ENCODE peak calls at places on chromosome X, in five cellular contexts. N is nephron progenitor cell, B is activated T-cell treated with anti-CD3 and anti-CD28 coated beads for 1 hour, X is Caco-2, H is cerebellar cortex. P is an unnamed sample.

GRCh38 chrX:19129694-19130093 is 7.4 kb upstream of the ADGRG2 start:
- DNase-seq in B (no peak), H (no peak), X (no peak), N (no peak), P (no peak)

GRCh38 chrX:97984641-97985040 is 1100.9 kb downstream of the RPA4 start:
- DNase-seq in H (no peak), X (no peak), B (no peak), N (no peak), P (no peak)

GRCh38 chrX:53080628-53081580 is 1.3 kb upstream of the TSPYL2 start:
- DNase-seq in H (peak; percentile 17), B (no peak), X (no peak), N (no peak), P (no peak)

GRCh38 chrX:3216581-3216980 is 129.9 kb downstream of the MXRA5 start:
- DNase-seq in N (no peak), H (no peak), B (no peak), X (no peak), P (no peak)

GRCh38 chrX:13131511-13132137 is 87.2 kb upstream of the FAM9C start:
- DNase-seq in X (no peak), H (no peak), N (no peak), B (no peak), P (no peak)

GRCh38 chrX:150236304-150236703 is 126.8 kb upstream of the MAMLD1 start:
- DNase-seq in H (no peak), B (no peak), X (no peak), N (no peak), P (no peak)

GRCh38 chrX:134249231-134249630 is 12.2 kb downstream of the CCDC160 start:
- DNase-seq in X (no peak), H (no peak), B (no peak), N (no peak), P (no peak)

GRCh38 chrX:68748030-68748429 is 80.8 kb upstream of the EFNB1 start:
- DNase-seq in N (no peak), X (no peak), H (no peak), B (no peak), P (no peak)

GRCh38 chrX:12372111-12372510 is 233.8 kb downstream of the FRMPD4 start:
- DNase-seq in B (no peak), H (no peak), X (peak; percentile 26), N (no peak), P (no peak)

GRCh38 chrX:102651968-102652744 is 873 bp downstream of the GPRASP1 start:
- DNase-seq in B (peak; percentile 40), H (peak; percentile 75), N (peak; percentile 19), X (no peak), P (no peak)

GRCh38 chrX:107674480-107675364 is 46.4 kb downstream of the PRPS1 start:
- DNase-seq in X (no peak), B (peak; percentile 9), N (peak; percentile 6), H (peak; percentile 74), P (no peak)

GRCh38 chrX:50606300-50606950 is 135.8 kb upstream of the DGKK start:
- DNase-seq in B (no peak), N (no peak), H (no peak), X (no peak), P (no peak)

GRCh38 chrX:154827624-154828408 is 6.6 kb downstream of the SMIM9 start:
- DNase-seq in N (no peak), X (no peak), B (no peak), H (no peak), P (no peak)

GRCh38 chrX:150324035-150324728 is 38.9 kb upstream of the MAMLD1 start:
- DNase-seq in N (no peak), H (no peak), X (no peak), B (no peak), P (peak; percentile 60)

GRCh38 chrX:84362184-84362838 is 139.9 kb downstream of the HDX start:
- DNase-seq in H (no peak), N (no peak), X (no peak), B (no peak), P (no peak)

GRCh38 chrX:100494570-100494969 is 84.5 kb upstream of the PCDH19 start:
- DNase-seq in X (no peak), B (no peak), N (no peak), H (no peak), P (no peak)

GRCh38 chrX:74521961-74522833 is 92.2 kb downstream of the RLIM start:
- DNase-seq in H (no peak), N (no peak), X (no peak), B (no peak), P (no peak)

GRCh38 chrX:17425551-17425950 is 50.6 kb downstream of the NHS start:
- DNase-seq in X (no peak), N (no peak), H (no peak), B (no peak), P (no peak)

GRCh38 chrX:29788991-29789699 is 426.2 kb upstream of the MAGEB2 start:
- DNase-seq in N (no peak), X (no peak), B (no peak), H (no peak), P (no peak)

GRCh38 chrX:110723844-110724243 is 71.8 kb downstream of the CHRDL1 start:
- DNase-seq in N (no peak), X (no peak), H (no peak), B (no peak), P (no peak)

GRCh38 chrX:8811611-8812010 is 10.4 kb upstream of the FAM9A start:
- DNase-seq in B (no peak), N (no peak), H (no peak), X (no peak), P (no peak)

GRCh38 chrX:9858080-9858479 is 71.9 kb downstream of the SHROOM2 start:
- DNase-seq in X (no peak), B (no peak), N (no peak), H (no peak), P (no peak)

GRCh38 chrX:106249706-106250379 is 81.7 kb downstream of the PWWP3B start:
- DNase-seq in N (no peak), X (no peak), B (no peak), H (no peak), P (no peak)

GRCh38 chrX:68808686-68809357 is 20.0 kb upstream of the EFNB1 start:
- DNase-seq in N (no peak), B (no peak), X (no peak), H (no peak), P (no peak)

GRCh38 chrX:133668225-133668931 is 253.1 kb upstream of the GPC4 start:
- DNase-seq in B (no peak), X (no peak), H (no peak), N (no peak), P (no peak)

GRCh38 chrX:53511302-53511701 is 77.1 kb upstream of the HSD17B10 start:
- DNase-seq in H (no peak), N (no peak), X (no peak), B (no peak), P (no peak)

GRCh38 chrX:105803891-105804290 is 18.4 kb upstream of the NRK start:
- DNase-seq in B (no peak), N (no peak), H (no peak), X (no peak), P (no peak)

GRCh38 chrX:22135994-22136684 is 104.0 kb downstream of the PHEX start:
- DNase-seq in X (no peak), N (peak; percentile 38), H (peak; percentile 65), B (peak; percentile 1), P (peak; percentile 68)

GRCh38 chrX:107894038-107894437 is 68.4 kb downstream of the MID2 start:
- DNase-seq in H (peak; percentile 33), X (no peak), B (no peak), N (peak; percentile 16), P (peak; percentile 6)

GRCh38 chrX:15269618-15270521 is at the start of gene ASB9:
- DNase-seq in H (no peak), X (peak; percentile 77), B (no peak), N (peak; percentile 19), P (peak; percentile 40)

GRCh38 chrX:261167-261857 is 19.9 kb upstream of the PLCXD1 start:
- DNase-seq in X (peak; percentile 84), N (peak; percentile 72), H (peak; percentile 29), B (no peak), P (no peak)